ENCODE peak calls at places on chromosome 6, in four cellular contexts. One of them, this sample, is unnamed. For H3K36me3, the result is how much of the 10 kb centered on the place peaks cover.

GRCh38 chr6:154624038-154624599 is 109.1 kb upstream of the SCAF8 start:
- DNase-seq in CD4-positive, CD25-positive, alpha-beta regulatory T cell: no peak
- DNase-seq in BJ: no peak
- DNase-seq in tibial artery: no peak
- DNase-seq in this sample: no peak

GRCh38 chr6:71468038-71468437 is 179.4 kb downstream of the OGFRL1 start:
- DNase-seq in CD4-positive, CD25-positive, alpha-beta regulatory T cell: no peak
- DNase-seq in BJ: no peak
- DNase-seq in tibial artery: no peak
- DNase-seq in this sample: no peak

GRCh38 chr6:38593419-38593818 is 46.3 kb downstream of the BTBD9 start:
- DNase-seq in CD4-positive, CD25-positive, alpha-beta regulatory T cell: no peak
- DNase-seq in BJ: no peak
- DNase-seq in tibial artery: no peak
- DNase-seq in this sample: no peak

GRCh38 chr6:4819706-4820283 is 43.6 kb downstream of the CDYL start:
- DNase-seq in CD4-positive, CD25-positive, alpha-beta regulatory T cell: no peak
- DNase-seq in BJ: no peak
- DNase-seq in tibial artery: no peak
- DNase-seq in this sample: no peak

GRCh38 chr6:157317129-157317814 is 6.0 kb downstream of the TMEM242 start:
- DNase-seq in CD4-positive, CD25-positive, alpha-beta regulatory T cell: no peak
- DNase-seq in BJ: peak
- DNase-seq in tibial artery: peak
- DNase-seq in this sample: peak

GRCh38 chr6:146336200-146336599 is 207.4 kb upstream of the RAB32 start:
- DNase-seq in CD4-positive, CD25-positive, alpha-beta regulatory T cell: no peak
- DNase-seq in BJ: no peak
- DNase-seq in tibial artery: no peak
- DNase-seq in this sample: no peak

GRCh38 chr6:122736166-122736565 is 43.4 kb upstream of the FABP7 start:
- DNase-seq in CD4-positive, CD25-positive, alpha-beta regulatory T cell: no peak
- DNase-seq in BJ: no peak
- DNase-seq in tibial artery: no peak
- DNase-seq in this sample: no peak

GRCh38 chr6:135784493-135784892 is 67.0 kb upstream of the PDE7B start:
- DNase-seq in CD4-positive, CD25-positive, alpha-beta regulatory T cell: no peak
- DNase-seq in BJ: no peak
- DNase-seq in tibial artery: no peak
- DNase-seq in this sample: no peak

GRCh38 chr6:34246563-34247391 is 2.0 kb downstream of the SMIM29 start:
- DNase-seq in CD4-positive, CD25-positive, alpha-beta regulatory T cell: peak
- DNase-seq in BJ: no peak
- DNase-seq in tibial artery: no peak
- DNase-seq in this sample: peak

GRCh38 chr6:40325791-40326190 is 261.4 kb downstream of the LRFN2 start:
- DNase-seq in CD4-positive, CD25-positive, alpha-beta regulatory T cell: no peak
- DNase-seq in BJ: no peak
- DNase-seq in tibial artery: no peak
- DNase-seq in this sample: no peak

GRCh38 chr6:101089640-101090039 is 208.5 kb upstream of the ASCC3 start:
- DNase-seq in CD4-positive, CD25-positive, alpha-beta regulatory T cell: no peak
- DNase-seq in BJ: no peak
- DNase-seq in tibial artery: no peak
- DNase-seq in this sample: no peak

GRCh38 chr6:135675862-135676261 is 175.6 kb upstream of the PDE7B start:
- DNase-seq in CD4-positive, CD25-positive, alpha-beta regulatory T cell: peak
- DNase-seq in BJ: no peak
- DNase-seq in tibial artery: no peak
- DNase-seq in this sample: no peak

GRCh38 chr6:121520337-121521163 is 85.1 kb downstream of the GJA1 start:
- DNase-seq in CD4-positive, CD25-positive, alpha-beta regulatory T cell: no peak
- DNase-seq in BJ: peak
- DNase-seq in tibial artery: no peak
- DNase-seq in this sample: no peak

GRCh38 chr6:138500867-138501446 is 1.7 kb upstream of the NHSL1 start:
- DNase-seq in CD4-positive, CD25-positive, alpha-beta regulatory T cell: no peak
- DNase-seq in BJ: no peak
- DNase-seq in tibial artery: no peak
- DNase-seq in this sample: no peak

GRCh38 chr6:133587841-133588240 is 301.1 kb upstream of the TCF21 start:
- DNase-seq in CD4-positive, CD25-positive, alpha-beta regulatory T cell: no peak
- DNase-seq in BJ: peak
- DNase-seq in tibial artery: no peak
- DNase-seq in this sample: no peak

GRCh38 chr6:136067731-136068341 is 182.3 kb downstream of the MTFR2 start:
- DNase-seq in CD4-positive, CD25-positive, alpha-beta regulatory T cell: no peak
- DNase-seq in BJ: no peak
- DNase-seq in tibial artery: no peak
- DNase-seq in this sample: no peak

GRCh38 chr6:110897433-110897832 is 22.8 kb downstream of the AMD1 start:
- DNase-seq in CD4-positive, CD25-positive, alpha-beta regulatory T cell: no peak
- DNase-seq in BJ: no peak
- DNase-seq in tibial artery: no peak
- DNase-seq in this sample: no peak
- H3K36me3 ChIP-seq in CD4-positive, CD25-positive, alpha-beta regulatory T cell: under half
- H3K36me3 ChIP-seq in BJ: under half
- H3K36me3 ChIP-seq in tibial artery: under half
- H3K36me3 ChIP-seq in this sample: half or more

DNA sequence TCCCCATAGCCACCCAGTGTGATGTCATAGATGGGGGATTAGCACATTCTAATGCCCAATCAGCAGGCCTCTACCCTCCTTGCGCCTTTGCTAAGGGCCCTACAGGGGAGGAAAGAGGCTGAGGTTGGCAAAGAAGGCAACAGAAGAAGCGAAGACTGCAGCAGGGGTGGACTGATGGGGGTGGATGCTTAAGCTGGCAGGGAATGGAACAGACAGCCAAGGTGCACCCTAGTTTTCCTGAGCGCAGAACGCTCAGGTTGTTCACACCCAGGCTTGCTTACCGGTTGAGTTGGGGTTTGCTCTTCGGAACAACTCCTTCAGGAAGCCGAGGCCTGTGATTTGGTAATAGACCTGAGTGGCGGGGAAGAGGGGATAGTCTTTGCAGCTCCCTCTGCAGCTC is 12.7 kb downstream of the MRPS18A start:
- DNase-seq in CD4-positive, CD25-positive, alpha-beta regulatory T cell: no peak
- DNase-seq in BJ: no peak
- DNase-seq in tibial artery: no peak
- DNase-seq in this sample: no peak
- H3K36me3 ChIP-seq in CD4-positive, CD25-positive, alpha-beta regulatory T cell: half or more
- H3K36me3 ChIP-seq in BJ: under half
- H3K36me3 ChIP-seq in tibial artery: half or more
- H3K36me3 ChIP-seq in this sample: under half

GRCh38 chr6:117231466-117231865 is 33.9 kb upstream of the VGLL2 start:
- DNase-seq in CD4-positive, CD25-positive, alpha-beta regulatory T cell: no peak
- DNase-seq in BJ: no peak
- DNase-seq in tibial artery: no peak
- DNase-seq in this sample: no peak
- H3K36me3 ChIP-seq in CD4-positive, CD25-positive, alpha-beta regulatory T cell: under half
- H3K36me3 ChIP-seq in BJ: under half
- H3K36me3 ChIP-seq in tibial artery: under half
- H3K36me3 ChIP-seq in this sample: under half

GRCh38 chr6:36973190-36973589 is 12.8 kb downstream of the MTCH1 start:
- DNase-seq in CD4-positive, CD25-positive, alpha-beta regulatory T cell: no peak
- DNase-seq in BJ: no peak
- DNase-seq in tibial artery: no peak
- DNase-seq in this sample: no peak
- H3K36me3 ChIP-seq in CD4-positive, CD25-positive, alpha-beta regulatory T cell: half or more
- H3K36me3 ChIP-seq in BJ: half or more
- H3K36me3 ChIP-seq in tibial artery: half or more
- H3K36me3 ChIP-seq in this sample: half or more